ENCODE peak calls at places on chromosomes 6 and 20, in seven cellular contexts. V, C, A, U, L, W and P are unnamed samples.

GRCh38 chr6:22098623-22099022 is 198.2 kb downstream of the PRL start:
- DNase-seq in U (no peak), C (no peak), W (no peak), V (no peak), A (peak), L (no peak), P (no peak)

GRCh38 chr6:3356824-3357420 is 98.2 kb downstream of the PSMG4 start:
- DNase-seq in V (no peak), A (no peak), U (no peak), W (no peak), C (no peak), L (no peak), P (no peak)

GRCh38 chr6:157242791-157243190 is 80.5 kb downstream of the TMEM242 start:
- DNase-seq in U (no peak), L (no peak), C (no peak), W (no peak), A (no peak), V (no peak), P (no peak)

GRCh38 chr20:112396-112795 is 24.9 kb downstream of the DEFB125 start:
- DNase-seq in C (no peak), L (no peak), V (no peak), U (no peak), A (no peak), W (no peak), P (no peak)

GRCh38 chr6:18545726-18546125 is 158.6 kb downstream of the RNF144B start:
- DNase-seq in C (no peak), U (no peak), V (no peak), A (no peak), W (no peak), L (no peak), P (no peak)

GRCh38 chr6:9563996-9564395 is 850.9 kb downstream of the TFAP2A start:
- DNase-seq in W (no peak), L (peak), V (no peak), A (peak), U (no peak), C (no peak), P (no peak)

GRCh38 chr6:5457983-5458683 is 196.8 kb downstream of the FARS2 start:
- DNase-seq in A (no peak), U (no peak), C (no peak), V (peak), L (no peak), W (no peak), P (no peak)

GRCh38 chr20:52192296-52193007 is 873 bp upstream of the ZFP64 start:
- DNase-seq in C (peak), A (no peak), V (peak), L (no peak), U (no peak), W (no peak), P (peak)

GRCh38 chr6:22071655-22072054 is 225.2 kb downstream of the PRL start:
- DNase-seq in U (peak), C (peak), W (no peak), L (no peak), V (peak), A (peak), P (no peak)

GRCh38 chr20:58982406-58983114 is 1.5 kb downstream of the NELFCD start:
- DNase-seq in L (no peak), C (no peak), A (no peak), W (no peak), U (no peak), V (no peak), P (no peak)

GRCh38 chr6:20159781-20160540 is 52.3 kb downstream of the MBOAT1 start:
- DNase-seq in L (no peak), U (peak), C (no peak), V (no peak), A (peak), W (no peak), P (no peak)

GRCh38 chr6:89353702-89354392 is 1.3 kb upstream of the UBE2J1 start:
- DNase-seq in V (no peak), U (no peak), W (no peak), C (no peak), A (no peak), L (no peak), P (no peak)

GRCh38 chr6:147279423-147279822 is 75.2 kb downstream of the STXBP5 start:
- DNase-seq in L (peak), W (no peak), V (no peak), C (no peak), U (peak), A (peak), P (no peak)

GRCh38 chr6:107576852-107577251 is 86.9 kb downstream of the SOBP start:
- DNase-seq in C (no peak), V (no peak), A (peak), U (peak), L (peak), W (no peak), P (no peak)

GRCh38 chr20:62252342-62252966 is 14.1 kb downstream of the OSBPL2 start:
- DNase-seq in L (no peak), A (peak), C (no peak), U (no peak), V (no peak), W (no peak), P (no peak)

GRCh38 chr6:48714286-48715049 is 603.5 kb upstream of the PTCHD4 start:
- DNase-seq in A (no peak), W (no peak), C (no peak), L (no peak), U (no peak), V (no peak), P (no peak)

GRCh38 chr6:14706378-14706929 is 539.4 kb upstream of the JARID2 start:
- DNase-seq in V (peak), U (peak), A (peak), C (no peak), W (no peak), L (peak), P (no peak)

GRCh38 chr6:21953831-21954801 is 342.7 kb downstream of the PRL start:
- DNase-seq in C (peak), L (peak), U (no peak), A (peak), V (peak), W (no peak), P (no peak)

GRCh38 chr20:63855363-63856110 is 5.8 kb upstream of the ABHD16B start:
- DNase-seq in L (no peak), U (no peak), W (no peak), C (no peak), A (no peak), V (no peak), P (no peak)

GRCh38 chr6:43927525-43928210 is 157.7 kb downstream of the VEGFA start:
- DNase-seq in A (no peak), V (no peak), C (no peak), W (no peak), U (no peak), L (no peak), P (no peak)
- H3K4me3 ChIP-seq in A (no peak), V (no peak), C (no peak), W (no peak), U (no peak), L (no peak), P (no peak)

DNA sequence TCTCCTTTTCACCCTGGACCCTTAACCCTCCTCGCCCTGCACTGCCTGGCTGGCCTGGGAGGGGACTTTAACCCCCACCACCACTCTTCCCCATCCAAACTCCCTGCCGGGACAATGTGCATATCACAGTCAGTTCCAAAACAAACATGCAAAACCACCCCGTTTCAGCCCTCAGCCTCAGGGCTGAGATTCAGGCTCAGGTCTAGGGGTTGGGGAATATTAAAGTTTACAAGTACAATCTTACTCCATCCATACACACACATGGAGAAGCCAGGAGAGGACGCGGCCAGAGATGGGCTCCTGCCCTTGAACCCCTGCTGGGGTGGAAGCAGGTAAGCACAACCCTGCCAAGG is 534 bp downstream of the KIAA1755 start:
- DNase-seq in U (peak), L (no peak), V (no peak), A (no peak), W (no peak), C (no peak), P (no peak)
- H3K4me3 ChIP-seq in U (peak), L (peak), V (peak), A (peak), W (no peak), C (no peak), P (peak)

DNA sequence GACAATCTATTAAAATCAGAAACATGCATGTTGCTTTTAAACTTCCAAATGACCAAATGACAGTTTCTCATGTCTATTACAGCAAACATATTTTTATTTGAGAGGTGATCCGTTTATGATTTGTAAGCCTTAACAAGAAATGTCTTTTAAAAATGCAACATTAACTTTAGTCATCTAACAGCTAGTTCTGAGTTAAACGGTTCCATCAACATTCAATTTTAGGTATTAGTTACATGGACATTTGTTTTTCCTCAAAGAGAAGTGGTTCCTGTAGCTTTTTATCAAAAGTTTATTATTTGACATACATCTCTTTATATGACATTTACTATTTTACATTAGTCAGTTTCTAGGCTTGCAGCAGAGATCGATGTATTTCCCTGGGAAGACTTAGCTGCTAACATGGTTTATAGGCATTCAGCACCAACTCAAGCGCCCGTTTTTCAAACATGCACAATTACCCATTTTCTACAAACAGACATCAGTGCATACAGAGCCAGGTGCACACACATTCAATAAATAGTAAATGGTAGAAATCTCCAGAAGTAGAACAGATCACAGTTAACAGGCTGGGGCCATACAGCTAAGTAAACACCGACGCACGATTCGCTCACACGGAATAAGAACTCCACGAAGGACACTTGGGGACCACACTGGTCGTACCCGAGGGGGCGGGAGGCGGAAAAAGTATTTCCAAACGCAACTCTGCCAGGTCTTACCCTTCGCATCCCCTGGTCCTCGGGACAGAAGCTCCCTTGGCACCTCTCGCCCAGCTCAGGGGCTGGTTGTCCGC is 865 bp downstream of the CNR1 start:
- DNase-seq in W (no peak), V (no peak), U (no peak), C (no peak), A (no peak), L (no peak), P (no peak)
- H3K4me3 ChIP-seq in W (peak), V (peak), U (peak), C (peak), A (peak), L (peak), P (peak)

GRCh38 chr20:35697696-35698297 is 1.4 kb downstream of the NFS1 start:
- DNase-seq in L (no peak), V (no peak), U (no peak), A (no peak), C (no peak), W (no peak), P (no peak)
- H3K4me3 ChIP-seq in L (peak), V (peak), U (peak), A (peak), C (peak), W (peak), P (peak)

DNA sequence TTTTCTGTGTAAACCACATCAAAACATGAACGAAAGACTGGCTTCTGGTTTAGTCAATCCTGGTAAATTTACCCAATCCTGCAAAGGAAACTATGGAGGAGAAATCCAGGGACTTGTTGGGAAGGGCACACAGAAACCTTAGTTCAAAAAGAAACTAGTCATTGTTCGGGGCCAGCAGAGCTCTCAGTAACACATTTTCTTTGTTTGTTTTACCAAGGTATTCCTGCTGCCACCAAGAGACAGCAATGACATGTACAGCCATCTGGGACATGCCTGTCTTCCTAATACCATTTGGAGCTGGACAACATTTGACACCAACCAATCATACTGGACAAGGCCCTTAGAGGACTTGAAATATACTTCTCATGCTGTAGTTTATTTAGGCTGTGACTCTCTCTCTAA is 8.3 kb downstream of the OARD1 start:
- DNase-seq in A (no peak), C (no peak), L (no peak), V (no peak), W (no peak), U (no peak), P (no peak)
- H3K4me3 ChIP-seq in A (no peak), C (no peak), L (no peak), V (peak), W (no peak), U (no peak), P (no peak)

GRCh38 chr20:44609511-44610312 is 27.3 kb downstream of the PKIG start:
- DNase-seq in C (peak), U (peak), A (peak), V (peak), W (no peak), L (peak), P (peak)
- H3K4me3 ChIP-seq in C (no peak), U (peak), A (no peak), V (peak), W (peak), L (no peak), P (no peak)

GRCh38 chr6:53913286-53913685 is 118.5 kb downstream of the LRRC1 start:
- DNase-seq in W (no peak), A (no peak), L (no peak), V (no peak), C (no peak), U (no peak), P (no peak)
- H3K4me3 ChIP-seq in W (no peak), A (no peak), L (no peak), V (no peak), C (no peak), U (no peak), P (no peak)

GRCh38 chr6:163416640-163417253 is 2.2 kb downstream of the QKI start:
- DNase-seq in L (peak), C (peak), V (peak), A (peak), W (no peak), U (peak), P (no peak)
- H3K4me3 ChIP-seq in L (peak), C (peak), V (peak), A (peak), W (peak), U (peak), P (peak)

GRCh38 chr6:132369526-132369925 is 31.7 kb downstream of the MOXD1 start:
- DNase-seq in A (peak), W (no peak), U (peak), L (no peak), C (no peak), V (no peak), P (no peak)
- H3K4me3 ChIP-seq in A (no peak), W (no peak), U (peak), L (no peak), C (no peak), V (no peak), P (no peak)

DNA sequence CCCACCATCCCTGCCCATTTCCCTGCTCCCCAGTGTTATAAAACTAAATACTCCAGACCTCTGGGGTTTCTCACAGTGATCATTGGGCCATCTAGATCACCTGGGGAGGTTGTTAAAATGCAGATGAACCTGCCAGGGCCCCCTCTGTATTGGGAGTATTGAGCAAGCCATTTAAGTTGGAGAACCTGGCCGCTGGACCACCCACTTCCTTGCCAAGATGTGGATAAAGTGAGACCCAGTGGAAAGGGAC is 1.5 kb downstream of the ID1 start:
- DNase-seq in W (no peak), U (no peak), C (no peak), V (no peak), L (no peak), A (no peak), P (peak)
- H3K4me3 ChIP-seq in W (no peak), U (peak), C (peak), V (peak), L (peak), A (peak), P (peak)